ENCODE peak calls at places on chromosome 16, in ten cellular contexts. U, O, T, L, Y, V, J, F, E and K are unnamed samples.

GRCh38 chr16:54291981-54292487 is 5.4 kb upstream of the IRX3 start:
- DNase-seq in U (no peak), O (no peak), T (no peak), L (no peak), Y (no peak), V (no peak), J (no peak), F (no peak), E (no peak), K (no peak)

GRCh38 chr16:48500981-48501380 is 109.0 kb downstream of the N4BP1 start:
- DNase-seq in U (no peak), O (no peak), T (no peak), L (no peak), Y (no peak), V (no peak), J (no peak), F (no peak), E (no peak), K (no peak)

GRCh38 chr16:86565181-86565631 is 1.4 kb upstream of the FOXC2 start:
- DNase-seq in U (no peak), O (no peak), T (no peak), L (peak; percentile 63), Y (no peak), V (no peak), J (no peak), F (no peak), E (no peak), K (no peak)

GRCh38 chr16:81604960-81605383 is 160.4 kb downstream of the CMIP start:
- DNase-seq in U (peak; percentile 56), O (no peak), T (no peak), L (peak; percentile 77), Y (no peak), V (no peak), J (no peak), F (no peak), E (no peak), K (no peak)

GRCh38 chr16:14489460-14489859 is 140.6 kb downstream of the PARN start:
- DNase-seq in U (no peak), O (peak; percentile 37), T (no peak), L (peak; percentile 54), Y (no peak), V (no peak), J (peak; percentile 57), F (no peak), E (no peak), K (no peak)

GRCh38 chr16:26316683-26317464 is 625.1 kb downstream of the HS3ST4 start:
- DNase-seq in U (no peak), O (no peak), T (no peak), L (no peak), Y (peak; percentile 42), V (no peak), J (no peak), F (no peak), E (no peak), K (no peak)

GRCh38 chr16:22624038-22624656 is 113.5 kb downstream of the NPIPB5 start:
- DNase-seq in U (no peak), O (no peak), T (no peak), L (no peak), Y (no peak), V (peak; percentile 49), J (no peak), F (no peak), E (no peak), K (no peak)

GRCh38 chr16:67649494-67649931 is 4.6 kb downstream of the CARMIL2 start:
- DNase-seq in U (no peak), O (no peak), T (no peak), L (no peak), Y (peak; percentile 65), V (peak; percentile 72), J (no peak), F (no peak), E (peak; percentile 29), K (no peak)

GRCh38 chr16:54424043-54424451 is 137.5 kb upstream of the IRX3 start:
- DNase-seq in U (no peak), O (no peak), T (no peak), L (no peak), Y (no peak), V (no peak), J (no peak), F (no peak), E (no peak), K (no peak)

GRCh38 chr16:68737730-68738590 is 868 bp downstream of the CDH1 start:
- DNase-seq in U (no peak), O (no peak), T (no peak), L (no peak), Y (no peak), V (peak; percentile 95), J (no peak), F (peak; percentile 52), E (peak; percentile 65), K (no peak)
- H3K4me3 ChIP-seq in U (no peak overlapping the region), O (peak overlapping the region; percentile 79), T (no peak overlapping the region), L (no peak overlapping the region), Y (no peak overlapping the region), V (peak overlapping the region; percentile 45), J (peak overlapping the region; percentile 78), F (peak overlapping the region; percentile 39), E (peak overlapping the region; percentile 30), K (no peak overlapping the region)

GRCh38 chr16:88533381-88533831 is 36.8 kb upstream of the ZC3H18 start:
- DNase-seq in U (peak; percentile 31), O (no peak), T (no peak), L (peak; percentile 64), Y (peak; percentile 29), V (peak; percentile 76), J (no peak), F (peak; percentile 75), E (no peak), K (peak; percentile 22)

GRCh38 chr16:88531931-88532433 is 38.2 kb upstream of the ZC3H18 start:
- DNase-seq in U (no peak), O (no peak), T (peak; percentile 41), L (no peak), Y (no peak), V (no peak), J (no peak), F (peak; percentile 54), E (no peak), K (no peak)

GRCh38 chr16:88531346-88531745 is 38.9 kb upstream of the ZC3H18 start:
- DNase-seq in U (no peak), O (no peak), T (no peak), L (no peak), Y (no peak), V (peak; percentile 36), J (no peak), F (no peak), E (no peak), K (no peak)

GRCh38 chr16:88533945-88534641 is 36.1 kb upstream of the ZC3H18 start:
- DNase-seq in U (peak; percentile 38), O (peak; percentile 31), T (peak; percentile 77), L (peak; percentile 56), Y (peak; percentile 75), V (peak; percentile 81), J (no peak), F (peak; percentile 90), E (peak; percentile 70), K (no peak)

DNA sequence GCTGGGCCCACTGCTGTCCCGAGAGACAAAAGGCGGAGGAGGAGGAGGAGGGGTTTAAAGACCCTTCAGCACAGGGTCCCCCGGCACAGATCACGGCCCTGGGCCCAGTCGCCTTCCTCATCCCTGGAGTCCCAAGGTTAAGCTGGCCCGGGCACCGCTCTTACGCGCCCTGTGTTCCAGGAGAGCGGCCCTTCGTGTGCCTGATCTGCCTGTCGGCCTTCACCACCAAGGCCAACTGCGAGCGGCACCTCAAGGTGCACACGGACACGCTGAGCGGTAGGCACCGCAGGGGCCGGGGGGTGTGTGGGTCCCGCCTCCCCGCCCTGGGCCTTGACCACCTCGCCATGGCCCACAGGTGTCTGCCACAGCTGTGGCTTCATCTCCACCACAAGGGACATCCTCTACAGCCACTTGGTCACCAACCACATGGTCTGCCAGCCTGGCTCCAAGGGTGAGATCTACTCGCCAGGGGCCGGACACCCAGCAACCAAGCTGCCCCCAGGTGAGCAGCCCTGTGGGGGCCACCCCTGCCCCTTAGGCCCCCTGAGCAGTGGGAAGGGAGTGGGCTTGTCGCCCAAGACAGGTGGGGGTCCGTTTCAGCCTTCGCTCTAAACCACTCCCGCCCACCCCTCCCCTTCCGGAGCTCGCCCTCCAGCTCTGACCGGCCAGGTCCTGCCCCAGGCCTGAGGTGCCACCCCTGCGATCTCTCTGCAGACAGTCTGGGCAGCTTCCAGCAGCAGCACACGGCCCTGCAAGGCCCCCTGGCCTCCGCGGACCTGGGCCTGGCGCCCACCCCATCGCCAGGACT is 37.6 kb upstream of the ZC3H18 start:
- DNase-seq in U (no peak), O (no peak), T (peak; percentile 26), L (no peak), Y (no peak), V (peak; percentile 83), J (no peak), F (peak; percentile 58), E (no peak), K (no peak)
- H3K4me3 ChIP-seq in U (no peak overlapping the region), O (no peak overlapping the region), T (peak overlapping the region; percentile 42), L (peak overlapping the region; percentile 67), Y (no peak overlapping the region), V (no peak overlapping the region), J (no peak overlapping the region), F (peak overlapping the region; percentile 65), E (no peak overlapping the region), K (peak overlapping the region; percentile 34)

GRCh38 chr16:56988161-56988947 is 1.0 kb upstream of the NLRC5 start:
- DNase-seq in U (peak; percentile 21), O (no peak), T (no peak), L (peak; percentile 15), Y (no peak), V (no peak), J (no peak), F (no peak), E (no peak), K (no peak)
- H3K4me3 ChIP-seq in U (peak overlapping the region; percentile 68), O (no peak overlapping the region), T (peak overlapping the region; percentile 69), L (peak overlapping the region; percentile 81), Y (no peak overlapping the region), V (no peak overlapping the region), J (peak overlapping the region; percentile 85), F (peak overlapping the region; percentile 65), E (peak overlapping the region; percentile 82), K (peak overlapping the region; percentile 68)

GRCh38 chr16:58462997-58463891 is 36.7 kb upstream of the NDRG4 start:
- DNase-seq in U (no peak), O (no peak), T (peak; percentile 72), L (no peak), Y (peak; percentile 23), V (no peak), J (no peak), F (no peak), E (no peak), K (no peak)

GRCh38 chr16:58465817-58466216 is 34.1 kb upstream of the NDRG4 start:
- DNase-seq in U (no peak), O (no peak), T (no peak), L (no peak), Y (no peak), V (no peak), J (no peak), F (no peak), E (no peak), K (no peak)

GRCh38 chr16:58464047-58464915 is 35.7 kb upstream of the NDRG4 start:
- DNase-seq in U (no peak), O (no peak), T (peak; percentile 69), L (no peak), Y (peak; percentile 39), V (no peak), J (no peak), F (no peak), E (no peak), K (no peak)

GRCh38 chr16:58466396-58466795 is 33.5 kb upstream of the NDRG4 start:
- DNase-seq in U (no peak), O (no peak), T (no peak), L (no peak), Y (no peak), V (no peak), J (no peak), F (no peak), E (no peak), K (no peak)

GRCh38 chr16:58464916-58465731 is 34.8 kb upstream of the NDRG4 start:
- DNase-seq in U (no peak), O (no peak), T (peak; percentile 65), L (no peak), Y (peak; percentile 45), V (no peak), J (no peak), F (no peak), E (no peak), K (no peak)
- H3K4me3 ChIP-seq in U (no peak overlapping the region), O (no peak overlapping the region), T (peak overlapping the region; percentile 89), L (no peak overlapping the region), Y (no peak overlapping the region), V (no peak overlapping the region), J (peak overlapping the region; percentile 64), F (peak overlapping the region; percentile 54), E (peak overlapping the region; percentile 64), K (no peak overlapping the region)